ENCODE peak calls at places on chromosomes 1 and 21, in nine cellular contexts. F is HFFc6; P is tibial nerve; D is T follicular helper cell; A is esophagus squamous epithelium; H is cardiac muscle cell; U is ELR; J is WERI-Rb-1; C is naive thymus-derived CD8-positive, alpha-beta T cell. S is an unnamed sample.

GRCh38 chr1:65467536-65467935 is 47.1 kb downstream of the LEPR start:
- DNase-seq in F (no peak), P (no peak), D (no peak), A (no peak), H (peak; percentile 22), U (peak; percentile 29), J (peak; percentile 36), C (no peak), S (peak; percentile 24)

GRCh38 chr1:158124034-158124433 is 56.7 kb upstream of the CD1D start:
- DNase-seq in F (no peak), P (no peak), D (no peak), A (no peak), H (no peak), U (peak; percentile 38), J (no peak), C (no peak), S (no peak)

GRCh38 chr1:48498096-48498791 is 26.2 kb upstream of the SPATA6 start:
- DNase-seq in F (peak; percentile 35), P (peak; percentile 93), D (peak; percentile 43), A (no peak), H (peak; percentile 86), U (peak; percentile 37), J (peak; percentile 88), C (peak; percentile 47), S (peak; percentile 79)

GRCh38 chr1:43056981-43057391 is 98.3 kb upstream of the SLC2A1 start:
- DNase-seq in F (peak; percentile 28), P (no peak), D (no peak), A (no peak), H (peak; percentile 48), U (no peak), J (no peak), C (no peak), S (peak; percentile 41)

GRCh38 chr1:172616646-172617045 is 42.3 kb upstream of the FASLG start:
- DNase-seq in F (no peak), P (no peak), D (no peak), A (no peak), H (no peak), U (no peak), J (no peak), C (no peak), S (no peak)

GRCh38 chr1:165255226-165255625 is 101.3 kb downstream of the LMX1A start:
- DNase-seq in F (no peak), P (no peak), D (no peak), A (no peak), H (no peak), U (no peak), J (no peak), C (no peak), S (no peak)

GRCh38 chr1:229664133-229664689 is 38.2 kb downstream of the URB2 start:
- DNase-seq in F (no peak), P (no peak), D (peak; percentile 40), A (no peak), H (peak; percentile 64), U (peak; percentile 89), J (no peak), C (peak; percentile 71), S (peak; percentile 11)

GRCh38 chr1:27519341-27520258 is 29.6 kb upstream of the WASF2 start:
- DNase-seq in F (no peak), P (no peak), D (no peak), A (no peak), H (no peak), U (no peak), J (no peak), C (no peak), S (no peak)

GRCh38 chr1:203039609-203040517 is 13.6 kb downstream of the PPFIA4 start:
- DNase-seq in F (no peak), P (no peak), D (no peak), A (no peak), H (no peak), U (peak; percentile 43), J (peak; percentile 89), C (no peak), S (peak; percentile 28)

GRCh38 chr1:40143891-40144575 is 17.2 kb upstream of the RLF start:
- DNase-seq in F (peak; percentile 62), P (peak; percentile 88), D (peak; percentile 41), A (no peak), H (peak; percentile 78), U (peak; percentile 85), J (peak; percentile 64), C (peak; percentile 43), S (peak; percentile 84)

GRCh38 chr1:155002479-155003226 is at the start of gene ZBTB7B:
- DNase-seq in F (no peak), P (no peak), D (no peak), A (no peak), H (peak; percentile 47), U (peak; percentile 46), J (no peak), C (no peak), S (peak; percentile 57)

GRCh38 chr21:23402929-23403520 is 2204.3 kb downstream of the MRPL39 start:
- DNase-seq in F (no peak), P (no peak), D (no peak), A (no peak), H (no peak), U (no peak), J (no peak), C (no peak), S (no peak)

GRCh38 chr1:225655509-225656258 is 2.8 kb upstream of the ENAH start:
- DNase-seq in F (peak; percentile 96), P (peak; percentile 57), D (no peak), A (no peak), H (peak; percentile 97), U (peak; percentile 97), J (no peak), C (no peak), S (peak; percentile 96)

GRCh38 chr21:46069719-46070279 is 28.1 kb upstream of the COL6A2 start:
- DNase-seq in F (no peak), P (no peak), D (no peak), A (no peak), H (no peak), U (no peak), J (peak; percentile 2), C (no peak), S (no peak)

GRCh38 chr1:47593001-47593568 is 155.2 kb downstream of the FOXD2 start:
- DNase-seq in F (no peak), P (no peak), D (no peak), A (no peak), H (no peak), U (no peak), J (no peak), C (no peak), S (no peak)

GRCh38 chr1:40662151-40662550 is 3.3 kb downstream of the RIMS3 start:
- DNase-seq in F (no peak), P (no peak), D (no peak), A (no peak), H (peak; percentile 24), U (peak; percentile 27), J (no peak), C (no peak), S (peak; percentile 21)

GRCh38 chr1:80358141-80358540 is 1351.6 kb upstream of the ADGRL4 start:
- DNase-seq in F (no peak), P (no peak), D (no peak), A (no peak), H (no peak), U (no peak), J (no peak), C (no peak), S (no peak)

GRCh38 chr1:147630447-147630846 is 39.9 kb downstream of the ACP6 start:
- DNase-seq in F (no peak), P (no peak), D (no peak), A (no peak), H (no peak), U (no peak), J (no peak), C (no peak), S (peak; percentile 64)

GRCh38 chr1:209403921-209404320 is 179.6 kb upstream of the CAMK1G start:
- DNase-seq in F (no peak), P (no peak), D (no peak), A (no peak), H (no peak), U (peak; percentile 75), J (no peak), C (no peak), S (no peak)

S was measured in GM23248.